ENCODE peak calls at places on chromosome 5, in ten cellular contexts. T is ovary, H is mucosa of descending colon, U is A549, Z is adipocyte, V is heart left ventricle, P is mammary epithelial cell, O is tibial artery, L is body of pancreas, I is right cardiac atrium. R is an unnamed sample. For H3K4me1, the result is how much of the 10 kb centered on the place peaks cover.

GRCh38 chr5:55986931-55987330 is 7.8 kb downstream of the IL6ST start:
- DNase-seq in T (no peak), H (no peak), U (no peak), Z (no peak), V (no peak), P (no peak), O (no peak), L (no peak), I (no peak), R (no peak)

GRCh38 chr5:83321656-83322055 is 149.9 kb upstream of the VCAN start:
- DNase-seq in T (no peak), H (no peak), U (no peak), Z (peak), V (no peak), P (no peak), O (no peak), L (no peak), I (no peak), R (no peak)

GRCh38 chr5:139342423-139342723 is 719 bp downstream of the PAIP2 start:
- DNase-seq in T (no peak), H (no peak), U (no peak), Z (no peak), V (no peak), P (no peak), O (no peak), L (no peak), I (no peak), R (no peak)

GRCh38 chr5:149392718-149393117 is 13.6 kb upstream of the IL17B start:
- DNase-seq in T (no peak), H (no peak), U (no peak), Z (peak), V (no peak), P (peak), O (peak), L (no peak), I (no peak), R (no peak)

GRCh38 chr5:131994090-131994489 is 17.4 kb downstream of the ACSL6 start:
- DNase-seq in T (no peak), H (no peak), U (no peak), Z (no peak), V (no peak), P (no peak), O (no peak), L (no peak), I (no peak), R (no peak)

GRCh38 chr5:16812911-16813310 is 123.2 kb downstream of the MYO10 start:
- DNase-seq in T (no peak), H (peak), U (peak), Z (peak), V (no peak), P (peak), O (no peak), L (peak), I (no peak), R (no peak)

GRCh38 chr5:155753943-155754581 is 572.9 kb upstream of the SGCD start:
- DNase-seq in T (no peak), H (no peak), U (no peak), Z (no peak), V (no peak), P (no peak), O (no peak), L (no peak), I (no peak), R (no peak)

GRCh38 chr5:61277781-61278180 is 54.3 kb upstream of the ZSWIM6 start:
- DNase-seq in T (no peak), H (no peak), U (no peak), Z (no peak), V (no peak), P (peak), O (no peak), L (no peak), I (no peak), R (no peak)

GRCh38 chr5:76990899-76991475 is 38.1 kb downstream of the CRHBP start:
- DNase-seq in T (no peak), H (no peak), U (no peak), Z (no peak), V (no peak), P (no peak), O (no peak), L (no peak), I (no peak), R (no peak)

GRCh38 chr5:89601880-89602279 is 718.9 kb upstream of the MEF2C start:
- DNase-seq in T (no peak), H (no peak), U (no peak), Z (no peak), V (no peak), P (no peak), O (no peak), L (no peak), I (no peak), R (no peak)

GRCh38 chr5:163161512-163161911 is 275.9 kb upstream of the CCNG1 start:
- DNase-seq in T (no peak), H (no peak), U (no peak), Z (no peak), V (no peak), P (no peak), O (no peak), L (no peak), I (no peak), R (no peak)

DNA sequence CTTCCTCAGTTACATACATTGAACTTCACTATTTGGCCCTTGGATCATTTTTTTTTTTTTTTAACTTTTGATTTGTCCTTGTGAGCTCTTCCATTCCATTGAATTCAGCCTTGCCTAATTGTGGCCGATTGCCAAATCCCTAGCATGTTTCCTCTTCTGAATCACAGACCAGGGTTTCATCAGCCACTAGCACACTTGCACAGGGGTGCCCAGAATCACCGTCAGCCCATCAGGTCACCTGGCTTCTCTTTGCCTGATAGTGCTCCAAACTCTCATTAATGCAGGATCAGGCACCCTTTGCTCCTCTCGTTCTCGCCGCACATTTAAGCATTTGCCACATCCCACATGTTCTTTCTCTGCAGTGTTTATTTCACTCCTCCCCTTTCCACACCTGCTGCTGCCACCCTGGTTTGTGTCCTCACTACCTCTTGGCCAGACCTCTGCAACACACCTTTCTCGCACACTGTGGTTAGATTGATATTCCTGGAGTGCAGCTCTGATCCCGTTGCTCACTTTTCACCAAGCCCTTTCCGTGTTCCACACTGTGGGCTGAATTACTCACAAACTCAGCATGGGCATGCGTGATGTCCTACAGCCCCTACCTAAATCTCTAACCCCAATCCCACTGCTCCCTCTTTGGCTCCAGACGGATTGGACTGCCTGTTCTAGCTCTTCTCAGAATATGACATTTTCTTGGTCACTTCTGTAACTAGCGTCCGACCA is 9.8 kb downstream of the PIK3R1 start:
- DNase-seq in T (no peak), H (peak), U (no peak), Z (peak), V (peak), P (peak), O (peak), L (peak), I (peak), R (no peak)
- H3K4me1 ChIP-seq in T (under half), H (half or more), U (under half), Z (under half), V (half or more), P (half or more), O (under half), L (under half), I (under half), R (half or more)

DNA sequence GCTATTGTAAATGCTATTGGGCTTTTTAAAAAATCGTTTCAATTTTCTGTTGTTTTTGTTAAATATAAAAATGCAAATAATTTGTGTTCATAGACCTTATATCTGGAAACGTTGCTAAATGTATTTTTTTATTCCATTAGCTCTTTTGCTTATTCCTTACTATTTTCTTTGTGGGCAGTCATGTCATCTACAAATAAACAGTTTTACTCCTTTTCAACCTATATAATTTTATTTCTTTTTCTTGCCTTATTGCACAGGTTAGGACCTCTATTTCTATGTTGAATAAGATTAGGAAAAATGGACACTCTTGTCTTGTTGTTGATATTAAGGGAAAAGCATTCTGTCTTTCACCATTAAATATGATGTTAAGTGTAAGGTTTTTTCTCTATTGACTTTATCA is 348.8 kb downstream of the CWC27 start:
- DNase-seq in T (no peak), H (no peak), U (no peak), Z (no peak), V (no peak), P (no peak), O (no peak), L (no peak), I (no peak), R (no peak)
- H3K4me1 ChIP-seq in T (under half), H (under half), U (under half), Z (under half), V (under half), P (under half), O (under half), L (under half), I (under half), R (under half)

GRCh38 chr5:72457491-72457890 is 49.7 kb downstream of the ZNF366 start:
- DNase-seq in T (no peak), H (no peak), U (no peak), Z (no peak), V (no peak), P (no peak), O (no peak), L (no peak), I (no peak), R (no peak)
- H3K4me1 ChIP-seq in T (under half), H (under half), U (under half), Z (under half), V (under half), P (under half), O (under half), L (under half), I (under half), R (under half)

GRCh38 chr5:177519463-177520235 is 2.9 kb upstream of the DDX41 start:
- DNase-seq in T (no peak), H (no peak), U (no peak), Z (no peak), V (no peak), P (no peak), O (no peak), L (no peak), I (peak), R (no peak)
- H3K4me1 ChIP-seq in T (under half), H (under half), U (under half), Z (under half), V (under half), P (under half), O (under half), L (under half), I (under half), R (under half)

R was measured in CD8-positive, alpha-beta memory T cell.